ENCODE peak calls at places on chromosomes 4 and X, in six cellular contexts. J is NCI-H2029, M is Peyer's patch, D is T-helper 2 cell, R is T-helper 1 cell, I is progenitor cell of endocrine pancreas. A is an unnamed sample.
A peak's percentile ranks its signal among the peaks of the same experiment; 100 is the strongest.

GRCh38 chrX:123745511-123745910 is 12.7 kb upstream of the THOC2 start:
- DNase-seq in D (no peak), J (no peak), M (no peak), R (no peak), I (no peak), A (no peak)

GRCh38 chr4:108834167-108834566 is 71.3 kb upstream of the ETNPPL start:
- DNase-seq in I (no peak), J (no peak), D (no peak), R (no peak), M (no peak), A (no peak)

GRCh38 chr4:7426525-7427171 is 8.1 kb downstream of the PSAPL1 start:
- DNase-seq in J (no peak), R (no peak), D (no peak), M (peak; percentile 32), I (no peak), A (peak; percentile 22)

GRCh38 chr4:139643042-139643895 is 22.4 kb upstream of the MGST2 start:
- DNase-seq in I (no peak), R (no peak), J (no peak), D (no peak), M (no peak), A (no peak)

GRCh38 chrX:37686979-37687378 is 1.4 kb downstream of the XK start:
- DNase-seq in D (no peak), M (no peak), R (no peak), J (no peak), I (no peak), A (no peak)

GRCh38 chr4:112916868-112917267 is 132.6 kb upstream of the ANK2 start:
- DNase-seq in I (no peak), D (no peak), M (no peak), J (no peak), R (no peak), A (no peak)

GRCh38 chr4:147003956-147004580 is 58.4 kb upstream of the TTC29 start:
- DNase-seq in I (no peak), D (no peak), J (no peak), M (no peak), R (no peak), A (no peak)

GRCh38 chr4:966266-967112 is 6.9 kb downstream of the DGKQ start:
- DNase-seq in J (no peak), M (no peak), D (no peak), R (no peak), I (no peak), A (no peak)

GRCh38 chrX:135170877-135171519 is at the start of gene CT55:
- DNase-seq in J (no peak), I (no peak), M (no peak), R (no peak), D (no peak), A (no peak)

GRCh38 chrX:49915352-49916222 is 6.8 kb upstream of the CLCN5 start:
- DNase-seq in J (peak; percentile 13), I (no peak), M (peak; percentile 80), D (no peak), R (peak; percentile 48), A (peak; percentile 50)

GRCh38 chr4:152680988-152681731 is 1.4 kb upstream of the TMEM154 start:
- DNase-seq in I (no peak), D (no peak), J (no peak), M (no peak), R (peak; percentile 82), A (no peak)

GRCh38 chr4:5883916-5884315 is 9.0 kb downstream of the CRMP1 start:
- DNase-seq in J (peak; percentile 19), M (no peak), D (no peak), R (no peak), I (no peak), A (no peak)

GRCh38 chr4:172707622-172708021 is 461.0 kb upstream of the GALNT7 start:
- DNase-seq in M (no peak), I (no peak), J (no peak), R (no peak), D (no peak), A (no peak)

GRCh38 chr4:25654031-25654970 is 1.4 kb upstream of the SLC34A2 start:
- DNase-seq in J (no peak), I (no peak), M (peak; percentile 66), D (no peak), R (no peak), A (no peak)

GRCh38 chr4:8204576-8205227 is 5.6 kb downstream of the SH3TC1 start:
- DNase-seq in D (no peak), I (no peak), J (no peak), M (no peak), R (no peak), A (no peak)

GRCh38 chr4:54539500-54540029 is 118.2 kb upstream of the KIT start:
- DNase-seq in I (peak; percentile 47), J (peak; percentile 17), M (peak; percentile 66), R (no peak), D (no peak), A (peak; percentile 74)

GRCh38 chr4:48237996-48238645 is 31.5 kb downstream of the TEC start:
- DNase-seq in M (no peak), J (peak; percentile 52), R (no peak), I (no peak), D (no peak), A (no peak)

A was measured in stomach.